ENCODE peak calls at places on chromosome 21, in seven cellular contexts. E is effector memory CD8-positive, alpha-beta T cell; D is left cardiac atrium; G is T-helper 2 cell; R is fibroblast of mammary gland; L is HAP-1; O is BE2C. T is an unnamed sample.

GRCh38 chr21:36202721-36203602 is 46.3 kb downstream of the DOP1B start:
- DNase-seq in G (no peak), O (no peak), R (peak), D (no peak), E (no peak), L (no peak), T (peak)

GRCh38 chr21:22795644-22796043 is 1797.4 kb downstream of the NCAM2 start:
- DNase-seq in E (no peak), G (no peak), O (no peak), L (no peak), D (no peak), R (no peak), T (no peak)

GRCh38 chr21:46517361-46517760 is 58.7 kb downstream of the DIP2A start:
- DNase-seq in G (no peak), D (peak), L (no peak), R (peak), O (no peak), E (no peak), T (no peak)

GRCh38 chr21:33657124-33657842 is 15.0 kb downstream of the ITSN1 start:
- DNase-seq in D (no peak), G (no peak), O (no peak), L (no peak), R (no peak), E (no peak), T (no peak)

GRCh38 chr21:24367936-24368335 is 1239.3 kb downstream of the MRPL39 start:
- DNase-seq in D (no peak), O (no peak), G (no peak), L (no peak), R (no peak), E (no peak), T (peak)

GRCh38 chr21:42228709-42229220 is 9.8 kb downstream of the ABCG1 start:
- DNase-seq in G (no peak), D (no peak), L (no peak), E (no peak), R (no peak), O (no peak), T (no peak)

GRCh38 chr21:34887729-34888568 is 161.2 kb downstream of the RUNX1 start:
- DNase-seq in G (peak), D (peak), R (peak), O (peak), E (peak), L (no peak), T (peak)

GRCh38 chr21:45372732-45373355 is 32.1 kb upstream of the COL18A1 start:
- DNase-seq in R (no peak), D (no peak), E (no peak), G (no peak), O (no peak), L (no peak), T (peak)

GRCh38 chr21:22575165-22575584 is 1577.0 kb downstream of the NCAM2 start:
- DNase-seq in D (no peak), G (no peak), R (no peak), O (peak), E (no peak), L (peak), T (no peak)

GRCh38 chr21:46041183-46041582 is 56.7 kb upstream of the COL6A2 start:
- DNase-seq in G (no peak), D (no peak), O (no peak), L (no peak), R (no peak), E (no peak), T (no peak)

GRCh38 chr21:29179503-29179902 is 49.1 kb downstream of the MAP3K7CL start:
- DNase-seq in L (no peak), R (no peak), G (no peak), O (no peak), E (no peak), D (no peak), T (no peak)

GRCh38 chr21:39082656-39083376 is 100.4 kb downstream of the PSMG1 start:
- DNase-seq in L (no peak), D (no peak), E (no peak), R (no peak), G (no peak), O (no peak), T (peak)

GRCh38 chr21:29053011-29053553 is 20.4 kb downstream of the CCT8 start:
- DNase-seq in E (no peak), L (no peak), O (no peak), G (no peak), D (no peak), R (no peak), T (no peak)

GRCh38 chr21:29245104-29245643 is 53.5 kb upstream of the BACH1 start:
- DNase-seq in R (peak), G (no peak), D (no peak), E (no peak), L (no peak), O (no peak), T (no peak)

GRCh38 chr21:30924171-30924680 is 42.8 kb upstream of the KRTAP11-1 start:
- DNase-seq in L (no peak), O (no peak), D (no peak), R (no peak), G (no peak), E (no peak), T (no peak)

GRCh38 chr21:43211085-43212071 is 42.6 kb downstream of the CRYAA start:
- DNase-seq in G (no peak), E (no peak), D (peak), L (no peak), R (no peak), O (peak), T (no peak)

GRCh38 chr21:37365657-37366487 is 701 bp upstream of the DYRK1A start:
- DNase-seq in R (peak), D (peak), O (peak), L (peak), E (peak), G (peak), T (peak)

GRCh38 chr21:15729346-15729673 is 472 bp upstream of the USP25 start:
- DNase-seq in L (no peak), D (no peak), R (no peak), G (no peak), E (no peak), O (no peak), T (peak)

GRCh38 chr21:16124397-16125130 is 394.8 kb downstream of the USP25 start:
- DNase-seq in O (no peak), G (no peak), E (no peak), L (no peak), D (no peak), R (peak), T (peak)

T was measured in bronchial epithelial cell.